ENCODE peak calls at places on chromosomes 5 and 9, in five cellular contexts. J, R, B, Y and T are unnamed samples.

GRCh38 chr9:105254226-105254625 is 9.8 kb downstream of the SLC44A1 start:
- DNase-seq in R (no peak), J (no peak), Y (no peak), B (no peak), T (no peak)

GRCh38 chr5:139394123-139394653 is 716 bp downstream of the PROB1 start:
- DNase-seq in B (no peak), R (peak), Y (no peak), J (peak), T (no peak)

GRCh38 chr9:120980951-120981350 is 54.4 kb upstream of the TRAF1 start:
- DNase-seq in Y (no peak), B (no peak), R (no peak), J (no peak), T (no peak)

GRCh38 chr5:139277171-139277570 is 16.4 kb upstream of the MATR3 start:
- DNase-seq in R (no peak), J (no peak), B (no peak), Y (no peak), T (no peak)

GRCh38 chr5:139664727-139665351 is 16.7 kb downstream of the CXXC5 start:
- DNase-seq in J (no peak), Y (no peak), B (no peak), R (no peak), T (peak)

GRCh38 chr5:137888489-137888874 is 775 bp upstream of the PKD2L2 start:
- DNase-seq in R (no peak), J (no peak), Y (no peak), B (no peak), T (no peak)

GRCh38 chr5:176632777-176633176 is 2.3 kb downstream of the EIF4E1B start:
- DNase-seq in B (no peak), J (no peak), R (no peak), Y (no peak), T (no peak)

GRCh38 chr5:61275841-61276240 is 56.2 kb upstream of the ZSWIM6 start:
- DNase-seq in Y (peak), J (no peak), R (no peak), B (no peak), T (no peak)

GRCh38 chr9:122095010-122095767 is 2.1 kb upstream of the TTLL11 start:
- DNase-seq in B (peak), R (peak), J (peak), Y (peak), T (no peak)

GRCh38 chr9:125763373-125763772 is 16.2 kb downstream of the PBX3 start:
- DNase-seq in B (no peak), Y (no peak), J (no peak), R (no peak), T (no peak)

GRCh38 chr9:78644359-78644758 is 347.4 kb downstream of the PSAT1 start:
- DNase-seq in R (no peak), J (no peak), B (no peak), Y (no peak), T (no peak)

GRCh38 chr5:14351086-14351661 is 208.0 kb downstream of the TRIO start:
- DNase-seq in R (no peak), J (no peak), Y (no peak), B (no peak), T (no peak)

GRCh38 chr5:57334475-57334874 is 148.1 kb downstream of the ACTBL2 start:
- DNase-seq in R (no peak), J (no peak), B (no peak), Y (no peak), T (no peak)

GRCh38 chr9:34796924-34797323 is 87.0 kb upstream of the CCL21 start:
- DNase-seq in Y (no peak), J (no peak), R (no peak), B (no peak), T (no peak)

GRCh38 chr9:37243588-37244345 is 123.4 kb downstream of the ZCCHC7 start:
- DNase-seq in R (no peak), B (no peak), J (no peak), Y (no peak), T (no peak)

GRCh38 chr5:133347039-133347438 is 265.3 kb downstream of the FSTL4 start:
- DNase-seq in B (peak), Y (no peak), J (peak), R (peak), T (no peak)

GRCh38 chr9:84138543-84138942 is 157.9 kb downstream of the RMI1 start:
- DNase-seq in B (no peak), J (no peak), R (no peak), Y (no peak), T (no peak)

GRCh38 chr5:59445741-59446140 is 447.8 kb downstream of the PDE4D start:
- DNase-seq in B (no peak), R (no peak), Y (no peak), J (no peak), T (no peak)

GRCh38 chr9:112535811-112536210 is 49.2 kb downstream of the KIAA1958 start:
- DNase-seq in J (no peak), Y (no peak), B (no peak), R (no peak), T (no peak)

GRCh38 chr9:97555164-97555563 is 53.7 kb downstream of the TMOD1 start:
- DNase-seq in J (no peak), R (no peak), B (no peak), Y (no peak), T (peak)

GRCh38 chr9:121353246-121353975 is 16.6 kb downstream of the STOM start:
- DNase-seq in R (no peak), Y (no peak), B (no peak), J (peak), T (no peak)

GRCh38 chr5:134227259-134227658 is 1.4 kb upstream of the PPP2CA start:
- DNase-seq in B (no peak), R (peak), J (no peak), Y (no peak), T (no peak)

GRCh38 chr9:131773911-131774379 is 34.1 kb upstream of the RAPGEF1 start:
- DNase-seq in B (no peak), Y (peak), R (peak), J (peak), T (no peak)
- TF ChIP-seq CTCF in B (no peak), Y (no peak), R (no peak), J (no peak), T (no peak)

GRCh38 chr5:141940695-141941271 is 17.1 kb downstream of the DELE1 start:
- DNase-seq in Y (no peak), B (no peak), J (no peak), R (no peak), T (no peak)
- TF ChIP-seq CTCF in Y (no peak), B (no peak), J (no peak), R (no peak), T (no peak)

GRCh38 chr9:15423328-15423985 is 781 bp downstream of the SNAPC3 start:
- DNase-seq in R (peak), B (no peak), J (no peak), Y (no peak), T (no peak)
- TF ChIP-seq CTCF in R (no peak), B (no peak), J (no peak), Y (no peak), T (no peak)

GRCh38 chr9:818958-819357 is 22.5 kb upstream of the DMRT1 start:
- DNase-seq in B (no peak), Y (no peak), J (no peak), R (no peak), T (no peak)
- TF ChIP-seq CTCF in B (no peak), Y (no peak), J (no peak), R (no peak), T (no peak)

GRCh38 chr5:140881889-140882590 is at the start of gene PCDHA13:
- DNase-seq in Y (no peak), R (no peak), J (peak), B (no peak), T (no peak)
- TF ChIP-seq CTCF in Y (peak), R (no peak), J (no peak), B (no peak), T (no peak)

DNA sequence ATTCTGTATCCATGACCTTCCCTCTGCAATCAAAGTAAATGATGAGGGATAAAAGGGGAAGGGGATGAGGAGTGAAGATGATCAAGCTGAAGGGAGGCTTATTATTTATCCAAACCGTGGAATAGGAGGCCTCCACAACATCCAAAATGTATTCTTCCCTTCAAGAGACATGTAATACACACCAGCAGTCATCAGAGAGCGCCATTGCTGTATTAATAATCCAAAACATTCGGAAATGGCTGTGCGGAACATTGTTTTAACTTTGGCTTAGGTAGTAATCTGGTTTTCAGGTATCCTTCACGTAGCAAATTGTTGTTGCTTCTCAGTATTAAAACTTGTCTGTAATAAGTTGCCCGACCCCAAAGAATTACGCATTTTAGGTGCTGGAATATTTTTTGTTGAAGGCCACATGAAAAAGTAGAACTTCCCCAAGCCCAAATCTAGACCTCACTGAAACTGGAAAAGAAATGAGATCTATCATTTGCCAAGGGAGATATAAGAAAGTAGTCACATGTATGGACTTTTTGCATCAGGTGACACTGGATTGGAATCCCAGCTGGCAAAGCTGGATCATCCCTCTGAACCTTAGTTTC is 2.6 kb upstream of the BOD1 start:
- DNase-seq in R (peak), Y (peak), J (peak), B (peak), T (peak)
- TF ChIP-seq CTCF in R (peak), Y (peak), J (peak), B (peak), T (peak)

GRCh38 chr5:148725675-148726074 is 71.3 kb upstream of the HTR4 start:
- DNase-seq in R (no peak), Y (no peak), B (no peak), J (no peak), T (no peak)

GRCh38 chr5:148730955-148731898 is 76.9 kb upstream of the HTR4 start:
- DNase-seq in Y (peak), B (peak), J (peak), R (peak), T (no peak)

GRCh38 chr5:148730272-148730954 is 76.1 kb upstream of the HTR4 start:
- DNase-seq in Y (no peak), R (no peak), B (no peak), J (no peak), T (no peak)

GRCh38 chr5:148732692-148733091 is 78.4 kb upstream of the HTR4 start:
- DNase-seq in Y (no peak), R (no peak), J (no peak), B (no peak), T (no peak)

DNA sequence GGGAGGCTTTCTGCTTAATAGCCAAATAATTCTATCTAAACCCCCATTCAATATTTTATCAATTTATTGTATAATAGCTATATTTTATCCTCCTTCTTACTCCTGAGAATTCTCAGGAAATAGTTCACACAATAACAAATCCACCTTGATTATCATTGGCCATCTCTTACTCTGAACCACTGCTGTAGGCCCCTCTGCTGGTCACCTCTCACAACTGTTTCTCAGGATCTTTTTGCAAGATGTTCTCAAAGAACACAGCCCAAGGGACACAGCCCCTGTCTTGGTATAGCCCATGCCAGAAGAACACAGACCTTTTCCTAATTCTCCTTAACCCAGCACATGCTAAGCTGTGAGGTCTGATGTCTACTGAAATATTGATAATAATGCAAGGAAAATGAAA is 74.9 kb upstream of the HTR4 start:
- DNase-seq in B (no peak), Y (no peak), R (no peak), J (no peak), T (no peak)
- TF ChIP-seq CTCF in B (peak), Y (no peak), R (peak), J (no peak), T (no peak)